ENCODE peak calls at places on chromosomes 3 and 15, in ten cellular contexts. V is activated CD4-positive, alpha-beta T cell treated with anti-CD3 and anti-CD28 coated beads, Interleukin-2, amount 50 U/mL, for 4 hours; G is activated naive CD8-positive, alpha-beta T cell treated with anti-CD3 and anti-CD28 coated beads, Interleukin-2, amount 10 ng/mL, durations not matched to agents 7 days and 5 days; K is neural crest cell; C is GM23248; A is pancreas; J is cardiac muscle cell; Y is T-helper 2 cell; Q is T-helper 9 cell; B is stimulated activated CD4-positive, alpha-beta T cell treated with anti-CD3 and anti-CD28 coated beads, Interleukin-12 subunit alpha, Interleukin-12 subunit beta, amount 100 ng/mL, for 24 hours. O is an unnamed sample.

GRCh38 chr3:80771085-80771484 is 990.4 kb downstream of the GBE1 start:
- DNase-seq in V (no peak), G (no peak), K (no peak), C (peak), A (peak), J (peak), Y (no peak), Q (no peak), B (no peak), O (no peak)

GRCh38 chr3:69086133-69086722 is 1.5 kb downstream of the ARL6IP5 start:
- DNase-seq in V (peak), G (peak), K (no peak), C (peak), A (peak), J (peak), Y (peak), Q (peak), B (peak), O (peak)

GRCh38 chr3:188205992-188206416 is 52.0 kb downstream of the LPP start:
- DNase-seq in V (no peak), G (no peak), K (no peak), C (no peak), A (no peak), J (no peak), Y (no peak), Q (no peak), B (no peak), O (no peak)

GRCh38 chr3:62688050-62688449 is 187.2 kb downstream of the CADPS start:
- DNase-seq in V (no peak), G (no peak), K (no peak), C (peak), A (no peak), J (no peak), Y (no peak), Q (no peak), B (no peak), O (no peak)

GRCh38 chr3:169266351-169266750 is 397.2 kb downstream of the MECOM start:
- DNase-seq in V (no peak), G (no peak), K (no peak), C (no peak), A (no peak), J (no peak), Y (no peak), Q (no peak), B (no peak), O (no peak)

GRCh38 chr3:183827809-183828537 is 2.6 kb upstream of the MAP6D1 start:
- DNase-seq in V (no peak), G (no peak), K (no peak), C (no peak), A (no peak), J (no peak), Y (no peak), Q (no peak), B (no peak), O (no peak)

GRCh38 chr15:25543156-25543555 is 104.3 kb upstream of the UBE3A start:
- DNase-seq in V (no peak), G (no peak), K (no peak), C (peak), A (peak), J (peak), Y (no peak), Q (no peak), B (no peak), O (no peak)

GRCh38 chr3:195352895-195353488 is 82.0 kb upstream of the XXYLT1 start:
- DNase-seq in V (no peak), G (no peak), K (no peak), C (peak), A (no peak), J (no peak), Y (no peak), Q (no peak), B (no peak), O (no peak)

GRCh38 chr15:40046721-40047412 is 7.9 kb upstream of the SRP14 start:
- DNase-seq in V (no peak), G (no peak), K (no peak), C (peak), A (peak), J (no peak), Y (no peak), Q (no peak), B (no peak), O (no peak)

GRCh38 chr15:66405605-66406004 is 18.9 kb downstream of the MAP2K1 start:
- DNase-seq in V (no peak), G (no peak), K (no peak), C (no peak), A (no peak), J (no peak), Y (no peak), Q (no peak), B (no peak), O (no peak)

GRCh38 chr3:87426916-87427315 is 150.5 kb upstream of the POU1F1 start:
- DNase-seq in V (no peak), G (no peak), K (no peak), C (peak), A (no peak), J (no peak), Y (no peak), Q (no peak), B (no peak), O (no peak)

GRCh38 chr3:2495746-2496145 is 397.1 kb downstream of the CNTN4 start:
- DNase-seq in V (no peak), G (no peak), K (no peak), C (no peak), A (no peak), J (no peak), Y (no peak), Q (no peak), B (no peak), O (no peak)

GRCh38 chr3:47781326-47781684 is 388 bp downstream of the SMARCC1 start:
- DNase-seq in V (peak), G (peak), K (peak), C (peak), A (peak), J (peak), Y (peak), Q (peak), B (peak), O (peak)

GRCh38 chr3:111904376-111905241 is 45.5 kb downstream of the PHLDB2 start:
- DNase-seq in V (no peak), G (no peak), K (no peak), C (peak), A (no peak), J (no peak), Y (no peak), Q (no peak), B (no peak), O (no peak)

GRCh38 chr15:22889146-22889818 is 50.8 kb downstream of the NIPA2 start:
- DNase-seq in V (no peak), G (no peak), K (no peak), C (no peak), A (no peak), J (no peak), Y (no peak), Q (no peak), B (no peak), O (no peak)

GRCh38 chr15:78875107-78875914 is 2.6 kb downstream of the MORF4L1 start:
- DNase-seq in V (no peak), G (no peak), K (no peak), C (peak), A (no peak), J (no peak), Y (no peak), Q (no peak), B (no peak), O (no peak)

GRCh38 chr3:18743761-18744160 is 318.6 kb upstream of the SATB1 start:
- DNase-seq in V (no peak), G (no peak), K (no peak), C (no peak), A (no peak), J (no peak), Y (no peak), Q (no peak), B (no peak), O (no peak)

GRCh38 chr3:49673131-49673714 is 928 bp upstream of the APEH start:
- DNase-seq in V (no peak), G (no peak), K (no peak), C (no peak), A (no peak), J (peak), Y (no peak), Q (no peak), B (no peak), O (no peak)

GRCh38 chr3:116166121-116166520 is 279.2 kb downstream of the LSAMP start:
- DNase-seq in V (no peak), G (no peak), K (no peak), C (no peak), A (no peak), J (no peak), Y (no peak), Q (no peak), B (no peak), O (no peak)

GRCh38 chr3:188901671-188902331 is 270.0 kb upstream of the TPRG1 start:
- DNase-seq in V (no peak), G (no peak), K (no peak), C (peak), A (no peak), J (no peak), Y (no peak), Q (no peak), B (no peak), O (no peak)

GRCh38 chr3:71370467-71370866 is 213.1 kb downstream of the FOXP1 start:
- DNase-seq in V (no peak), G (no peak), K (no peak), C (no peak), A (no peak), J (no peak), Y (no peak), Q (no peak), B (no peak), O (no peak)

GRCh38 chr15:69750253-69750652 is 297.6 kb downstream of the RPLP1 start:
- DNase-seq in V (no peak), G (no peak), K (no peak), C (no peak), A (no peak), J (no peak), Y (no peak), Q (no peak), B (no peak), O (no peak)

GRCh38 chr3:112117826-112118571 is 15.0 kb downstream of the GCSAM start:
- DNase-seq in V (no peak), G (no peak), K (no peak), C (no peak), A (no peak), J (no peak), Y (no peak), Q (no peak), B (no peak), O (no peak)

GRCh38 chr15:39591141-39591895 is 10.4 kb downstream of the THBS1 start:
- DNase-seq in V (no peak), G (no peak), K (no peak), C (peak), A (no peak), J (no peak), Y (no peak), Q (no peak), B (no peak), O (no peak)

GRCh38 chr3:10753964-10754363 is 62.1 kb upstream of the SLC6A11 start:
- DNase-seq in V (peak), G (peak), K (peak), C (peak), A (no peak), J (peak), Y (no peak), Q (peak), B (no peak), O (no peak)

GRCh38 chr3:177713921-177714900 is 516.9 kb upstream of the TBL1XR1 start:
- DNase-seq in V (no peak), G (no peak), K (no peak), C (no peak), A (no peak), J (no peak), Y (no peak), Q (no peak), B (no peak), O (no peak)

GRCh38 chr15:68558318-68559305 is 20.2 kb upstream of the CORO2B start:
- DNase-seq in V (no peak), G (no peak), K (no peak), C (no peak), A (no peak), J (no peak), Y (no peak), Q (no peak), B (no peak), O (no peak)

GRCh38 chr3:58664611-58665010 is 2.0 kb downstream of the FAM3D start:
- DNase-seq in V (no peak), G (no peak), K (no peak), C (no peak), A (no peak), J (no peak), Y (no peak), Q (no peak), B (no peak), O (no peak)

GRCh38 chr3:172892158-172892557 is 141.6 kb downstream of the ECT2 start:
- DNase-seq in V (no peak), G (no peak), K (no peak), C (peak), A (no peak), J (no peak), Y (no peak), Q (no peak), B (no peak), O (no peak)

GRCh38 chr3:188574885-188575284 is 420.9 kb downstream of the LPP start:
- DNase-seq in V (no peak), G (no peak), K (no peak), C (no peak), A (no peak), J (no peak), Y (no peak), Q (no peak), B (no peak), O (no peak)

GRCh38 chr3:71397046-71397445 is 186.5 kb downstream of the FOXP1 start:
- DNase-seq in V (no peak), G (no peak), K (peak), C (peak), A (no peak), J (peak), Y (no peak), Q (no peak), B (no peak), O (no peak)

GRCh38 chr3:175146258-175146657 is 287.1 kb downstream of the NAALADL2 start:
- DNase-seq in V (no peak), G (no peak), K (no peak), C (peak), A (no peak), J (no peak), Y (no peak), Q (no peak), B (no peak), O (no peak)

GRCh38 chr15:58880320-58880719 is 53.2 kb downstream of the SLTM start:
- DNase-seq in V (no peak), G (no peak), K (no peak), C (no peak), A (no peak), J (no peak), Y (no peak), Q (no peak), B (no peak), O (no peak)

GRCh38 chr3:48681541-48681880 is 4.2 kb downstream of the NCKIPSD start:
- DNase-seq in V (no peak), G (no peak), K (no peak), C (no peak), A (no peak), J (no peak), Y (no peak), Q (no peak), B (no peak), O (no peak)

GRCh38 chr3:77081240-77081661 is 41.4 kb downstream of the ROBO2 start:
- DNase-seq in V (no peak), G (no peak), K (no peak), C (peak), A (peak), J (peak), Y (no peak), Q (no peak), B (no peak), O (no peak)

GRCh38 chr3:4703054-4703480 is 209.9 kb downstream of the ITPR1 start:
- DNase-seq in V (no peak), G (no peak), K (no peak), C (no peak), A (no peak), J (no peak), Y (no peak), Q (no peak), B (no peak), O (no peak)

GRCh38 chr3:12495749-12496452 is 11.6 kb downstream of the TSEN2 start:
- DNase-seq in V (no peak), G (no peak), K (no peak), C (no peak), A (no peak), J (no peak), Y (no peak), Q (no peak), B (no peak), O (no peak)